ENCODE peak calls at places on chromosomes 16 and 17, in ten cellular contexts. One of them, this sample, is unnamed.

GRCh38 chr16:4682084-4682581 is 11.2 kb upstream of the NUDT16L1 start:
- DNase-seq in aorta: no peak
- DNase-seq in CD8-positive, alpha-beta memory T cell: no peak
- DNase-seq in cardiac muscle cell: no peak
- DNase-seq in right atrium auricular region: no peak
- DNase-seq in Peyer's patch: no peak
- DNase-seq in right cardiac atrium: no peak
- DNase-seq in adrenal gland: no peak
- DNase-seq in K562: no peak
- DNase-seq in heart right ventricle: no peak
- DNase-seq in this sample: no peak

GRCh38 chr16:9047689-9048301 is 43.6 kb upstream of the HAPSTR1 start:
- DNase-seq in aorta: peak; percentile 96
- DNase-seq in CD8-positive, alpha-beta memory T cell: no peak
- DNase-seq in cardiac muscle cell: peak; percentile 47
- DNase-seq in right atrium auricular region: peak; percentile 90
- DNase-seq in Peyer's patch: peak; percentile 84
- DNase-seq in right cardiac atrium: peak; percentile 91
- DNase-seq in adrenal gland: peak; percentile 92
- DNase-seq in K562: peak; percentile 85
- DNase-seq in heart right ventricle: peak; percentile 83
- DNase-seq in this sample: peak; percentile 96

GRCh38 chr16:69444873-69445517 is 20.6 kb downstream of the CYB5B start:
- DNase-seq in aorta: no peak
- DNase-seq in CD8-positive, alpha-beta memory T cell: no peak
- DNase-seq in cardiac muscle cell: no peak
- DNase-seq in right atrium auricular region: no peak
- DNase-seq in Peyer's patch: no peak
- DNase-seq in right cardiac atrium: no peak
- DNase-seq in adrenal gland: no peak
- DNase-seq in K562: no peak
- DNase-seq in heart right ventricle: no peak
- DNase-seq in this sample: no peak

GRCh38 chr17:50938821-50939541 is 72.8 kb upstream of the TOB1 start:
- DNase-seq in aorta: peak; percentile 5
- DNase-seq in CD8-positive, alpha-beta memory T cell: no peak
- DNase-seq in cardiac muscle cell: no peak
- DNase-seq in right atrium auricular region: no peak
- DNase-seq in Peyer's patch: no peak
- DNase-seq in right cardiac atrium: no peak
- DNase-seq in adrenal gland: no peak
- DNase-seq in K562: no peak
- DNase-seq in heart right ventricle: no peak
- DNase-seq in this sample: no peak

GRCh38 chr17:55424893-55425540 is 3.4 kb upstream of the MMD start:
- DNase-seq in aorta: no peak
- DNase-seq in CD8-positive, alpha-beta memory T cell: no peak
- DNase-seq in cardiac muscle cell: no peak
- DNase-seq in right atrium auricular region: no peak
- DNase-seq in Peyer's patch: no peak
- DNase-seq in right cardiac atrium: no peak
- DNase-seq in adrenal gland: no peak
- DNase-seq in K562: no peak
- DNase-seq in heart right ventricle: no peak
- DNase-seq in this sample: no peak

GRCh38 chr16:68700120-68700519 is 37.0 kb upstream of the CDH1 start:
- DNase-seq in aorta: no peak
- DNase-seq in CD8-positive, alpha-beta memory T cell: no peak
- DNase-seq in cardiac muscle cell: no peak
- DNase-seq in right atrium auricular region: no peak
- DNase-seq in Peyer's patch: no peak
- DNase-seq in right cardiac atrium: no peak
- DNase-seq in adrenal gland: no peak
- DNase-seq in K562: no peak
- DNase-seq in heart right ventricle: no peak
- DNase-seq in this sample: no peak

GRCh38 chr17:28466521-28467048 is 6.9 kb upstream of the SLC13A2 start:
- DNase-seq in aorta: no peak
- DNase-seq in CD8-positive, alpha-beta memory T cell: no peak
- DNase-seq in cardiac muscle cell: peak; percentile 40
- DNase-seq in right atrium auricular region: no peak
- DNase-seq in Peyer's patch: no peak
- DNase-seq in right cardiac atrium: no peak
- DNase-seq in adrenal gland: no peak
- DNase-seq in K562: peak; percentile 36
- DNase-seq in heart right ventricle: no peak
- DNase-seq in this sample: no peak

GRCh38 chr17:37650419-37651003 is 7.3 kb upstream of the DDX52 start:
- DNase-seq in aorta: no peak
- DNase-seq in CD8-positive, alpha-beta memory T cell: no peak
- DNase-seq in cardiac muscle cell: peak; percentile 59
- DNase-seq in right atrium auricular region: no peak
- DNase-seq in Peyer's patch: peak; percentile 75
- DNase-seq in right cardiac atrium: no peak
- DNase-seq in adrenal gland: peak; percentile 25
- DNase-seq in K562: no peak
- DNase-seq in heart right ventricle: no peak
- DNase-seq in this sample: no peak

DNA sequence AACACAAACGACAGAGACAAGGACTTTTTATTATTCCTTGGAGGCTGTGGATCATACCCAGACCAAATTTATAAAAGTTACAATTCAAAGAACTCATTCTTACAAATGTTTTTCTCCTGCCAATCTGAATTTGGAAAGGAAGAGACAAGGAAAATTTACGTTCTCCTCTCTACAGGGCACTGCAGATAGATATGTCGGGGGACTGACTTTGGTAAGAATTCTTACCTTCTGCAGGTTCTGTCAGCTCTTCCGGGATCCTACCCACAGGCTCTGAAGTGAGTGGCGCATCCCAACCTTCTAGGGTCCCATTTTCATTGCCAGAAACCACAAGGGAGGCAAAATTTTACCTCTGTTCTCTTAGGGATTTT is 2.2 kb upstream of the SLFN12L start:
- DNase-seq in aorta: no peak
- DNase-seq in CD8-positive, alpha-beta memory T cell: no peak
- DNase-seq in cardiac muscle cell: no peak
- DNase-seq in right atrium auricular region: no peak
- DNase-seq in Peyer's patch: no peak
- DNase-seq in right cardiac atrium: no peak
- DNase-seq in adrenal gland: no peak
- DNase-seq in K562: no peak
- DNase-seq in heart right ventricle: no peak
- DNase-seq in this sample: no peak
- H3K4me3 ChIP-seq in aorta: no peak overlapping the region
- H3K4me3 ChIP-seq in CD8-positive, alpha-beta memory T cell: peak overlapping the region; percentile 71
- H3K4me3 ChIP-seq in cardiac muscle cell: no peak overlapping the region
- H3K4me3 ChIP-seq in right atrium auricular region: no peak overlapping the region
- H3K4me3 ChIP-seq in Peyer's patch: no peak overlapping the region
- H3K4me3 ChIP-seq in right cardiac atrium: no peak overlapping the region
- H3K4me3 ChIP-seq in adrenal gland: no peak overlapping the region
- H3K4me3 ChIP-seq in K562: no peak overlapping the region
- H3K4me3 ChIP-seq in heart right ventricle: no peak overlapping the region
- H3K4me3 ChIP-seq in this sample: no peak overlapping the region

GRCh38 chr17:75075597-75076253 is 12.0 kb upstream of the SLC16A5 start:
- DNase-seq in aorta: no peak
- DNase-seq in CD8-positive, alpha-beta memory T cell: no peak
- DNase-seq in cardiac muscle cell: no peak
- DNase-seq in right atrium auricular region: no peak
- DNase-seq in Peyer's patch: no peak
- DNase-seq in right cardiac atrium: no peak
- DNase-seq in adrenal gland: no peak
- DNase-seq in K562: no peak
- DNase-seq in heart right ventricle: no peak
- DNase-seq in this sample: no peak

GRCh38 chr17:75077490-75078096 is 10.2 kb upstream of the SLC16A5 start:
- DNase-seq in aorta: peak; percentile 85
- DNase-seq in CD8-positive, alpha-beta memory T cell: no peak
- DNase-seq in cardiac muscle cell: no peak
- DNase-seq in right atrium auricular region: peak; percentile 78
- DNase-seq in Peyer's patch: peak; percentile 81
- DNase-seq in right cardiac atrium: peak; percentile 86
- DNase-seq in adrenal gland: peak; percentile 63
- DNase-seq in K562: no peak
- DNase-seq in heart right ventricle: peak; percentile 84
- DNase-seq in this sample: no peak

GRCh38 chr17:75078097-75079022 is 9.4 kb upstream of the SLC16A5 start:
- DNase-seq in aorta: peak; percentile 70
- DNase-seq in CD8-positive, alpha-beta memory T cell: no peak
- DNase-seq in cardiac muscle cell: no peak
- DNase-seq in right atrium auricular region: no peak
- DNase-seq in Peyer's patch: no peak
- DNase-seq in right cardiac atrium: no peak
- DNase-seq in adrenal gland: no peak
- DNase-seq in K562: no peak
- DNase-seq in heart right ventricle: no peak
- DNase-seq in this sample: no peak

GRCh38 chr17:75079023-75079373 is 8.8 kb upstream of the SLC16A5 start:
- DNase-seq in aorta: no peak
- DNase-seq in CD8-positive, alpha-beta memory T cell: no peak
- DNase-seq in cardiac muscle cell: no peak
- DNase-seq in right atrium auricular region: no peak
- DNase-seq in Peyer's patch: no peak
- DNase-seq in right cardiac atrium: no peak
- DNase-seq in adrenal gland: no peak
- DNase-seq in K562: no peak
- DNase-seq in heart right ventricle: no peak
- DNase-seq in this sample: no peak

DNA sequence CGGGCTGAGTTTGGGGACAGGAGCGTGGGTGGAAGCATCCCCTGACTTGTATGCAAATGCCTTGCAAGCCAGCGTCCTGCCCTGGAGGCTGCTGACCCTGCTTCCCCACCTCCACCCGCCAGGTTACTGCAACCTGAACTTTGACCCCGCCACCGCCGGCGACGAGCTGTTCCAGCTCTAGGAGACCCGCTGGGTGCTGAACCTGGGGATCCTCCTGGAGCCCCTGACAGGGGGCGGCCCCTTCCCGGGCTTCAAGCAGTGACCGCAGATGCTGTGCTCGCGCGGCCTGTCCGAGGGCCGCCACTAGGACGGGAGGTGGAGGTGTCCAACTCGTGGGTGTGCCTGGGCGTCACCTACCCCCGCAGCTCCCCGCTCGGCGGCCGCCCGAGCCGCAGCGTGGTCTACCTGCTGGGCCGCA is 10.7 kb upstream of the SLC16A5 start:
- DNase-seq in aorta: no peak
- DNase-seq in CD8-positive, alpha-beta memory T cell: no peak
- DNase-seq in cardiac muscle cell: no peak
- DNase-seq in right atrium auricular region: no peak
- DNase-seq in Peyer's patch: peak; percentile 83
- DNase-seq in right cardiac atrium: peak; percentile 44
- DNase-seq in adrenal gland: no peak
- DNase-seq in K562: no peak
- DNase-seq in heart right ventricle: no peak
- DNase-seq in this sample: no peak
- H3K27ac ChIP-seq in aorta: no peak overlapping the region
- H3K27ac ChIP-seq in CD8-positive, alpha-beta memory T cell: no peak overlapping the region
- H3K27ac ChIP-seq in cardiac muscle cell: no peak overlapping the region
- H3K27ac ChIP-seq in right atrium auricular region: peak overlapping the region; percentile 83
- H3K27ac ChIP-seq in Peyer's patch: peak overlapping the region; percentile 76
- H3K27ac ChIP-seq in right cardiac atrium: peak overlapping the region; percentile 93
- H3K27ac ChIP-seq in adrenal gland: no peak overlapping the region
- H3K27ac ChIP-seq in K562: no peak overlapping the region
- H3K27ac ChIP-seq in heart right ventricle: peak overlapping the region; percentile 90
- H3K27ac ChIP-seq in this sample: peak overlapping the region; percentile 72

DNA sequence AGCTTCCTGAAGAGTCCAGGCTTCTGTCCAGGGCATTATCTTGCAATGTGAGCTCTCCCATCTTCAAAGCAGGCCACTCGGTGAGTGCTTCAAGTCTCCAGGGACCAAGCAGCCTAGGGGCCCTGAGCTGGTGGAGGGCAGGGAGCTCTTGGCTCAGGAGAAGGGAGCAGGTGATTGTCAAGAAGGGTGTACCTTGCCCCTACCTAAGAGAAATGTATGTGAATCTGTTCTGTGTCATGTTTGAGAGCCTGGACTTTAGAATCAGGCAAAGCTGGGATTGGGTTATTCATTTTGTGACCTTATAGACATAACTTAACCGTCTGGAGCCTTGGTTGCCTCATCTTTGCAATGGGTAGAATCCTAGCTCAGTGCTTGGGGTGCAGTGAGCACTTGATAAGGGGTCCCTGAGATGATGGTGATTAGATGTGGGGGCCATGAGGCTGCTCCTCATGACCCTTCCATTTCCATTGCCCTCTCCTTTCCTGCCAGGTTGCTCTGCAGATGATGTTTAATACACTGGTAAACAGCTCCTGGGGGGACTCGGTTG is 15.9 kb downstream of the ZNF768 start:
- DNase-seq in aorta: no peak
- DNase-seq in CD8-positive, alpha-beta memory T cell: no peak
- DNase-seq in cardiac muscle cell: no peak
- DNase-seq in right atrium auricular region: no peak
- DNase-seq in Peyer's patch: no peak
- DNase-seq in right cardiac atrium: no peak
- DNase-seq in adrenal gland: no peak
- DNase-seq in K562: no peak
- DNase-seq in heart right ventricle: no peak
- DNase-seq in this sample: no peak
- H3K4me3 ChIP-seq in aorta: no peak overlapping the region
- H3K4me3 ChIP-seq in CD8-positive, alpha-beta memory T cell: no peak overlapping the region
- H3K4me3 ChIP-seq in cardiac muscle cell: no peak overlapping the region
- H3K4me3 ChIP-seq in right atrium auricular region: no peak overlapping the region
- H3K4me3 ChIP-seq in Peyer's patch: no peak overlapping the region
- H3K4me3 ChIP-seq in right cardiac atrium: no peak overlapping the region
- H3K4me3 ChIP-seq in adrenal gland: no peak overlapping the region
- H3K4me3 ChIP-seq in K562: no peak overlapping the region
- H3K4me3 ChIP-seq in heart right ventricle: no peak overlapping the region
- H3K4me3 ChIP-seq in this sample: no peak overlapping the region

GRCh38 chr17:8158267-8159031 is 4.3 kb downstream of the VAMP2 start:
- DNase-seq in aorta: peak; percentile 95
- DNase-seq in CD8-positive, alpha-beta memory T cell: peak; percentile 85
- DNase-seq in cardiac muscle cell: peak; percentile 90
- DNase-seq in right atrium auricular region: peak; percentile 99
- DNase-seq in Peyer's patch: peak; percentile 98
- DNase-seq in right cardiac atrium: peak; percentile 89
- DNase-seq in adrenal gland: peak; percentile 95
- DNase-seq in K562: peak; percentile 45
- DNase-seq in heart right ventricle: peak; percentile 91
- DNase-seq in this sample: peak; percentile 93

GRCh38 chr17:8160224-8160577 is 2.5 kb downstream of the VAMP2 start:
- DNase-seq in aorta: no peak
- DNase-seq in CD8-positive, alpha-beta memory T cell: no peak
- DNase-seq in cardiac muscle cell: no peak
- DNase-seq in right atrium auricular region: no peak
- DNase-seq in Peyer's patch: no peak
- DNase-seq in right cardiac atrium: no peak
- DNase-seq in adrenal gland: no peak
- DNase-seq in K562: no peak
- DNase-seq in heart right ventricle: no peak
- DNase-seq in this sample: no peak

GRCh38 chr17:8159459-8160223 is 3.1 kb downstream of the VAMP2 start:
- DNase-seq in aorta: peak; percentile 27
- DNase-seq in CD8-positive, alpha-beta memory T cell: no peak
- DNase-seq in cardiac muscle cell: no peak
- DNase-seq in right atrium auricular region: no peak
- DNase-seq in Peyer's patch: no peak
- DNase-seq in right cardiac atrium: no peak
- DNase-seq in adrenal gland: peak; percentile 36
- DNase-seq in K562: no peak
- DNase-seq in heart right ventricle: no peak
- DNase-seq in this sample: peak; percentile 78

GRCh38 chr17:8160741-8161221 is 2.0 kb downstream of the VAMP2 start:
- DNase-seq in aorta: no peak
- DNase-seq in CD8-positive, alpha-beta memory T cell: no peak
- DNase-seq in cardiac muscle cell: no peak
- DNase-seq in right atrium auricular region: no peak
- DNase-seq in Peyer's patch: no peak
- DNase-seq in right cardiac atrium: no peak
- DNase-seq in adrenal gland: no peak
- DNase-seq in K562: no peak
- DNase-seq in heart right ventricle: no peak
- DNase-seq in this sample: peak; percentile 69

DNA sequence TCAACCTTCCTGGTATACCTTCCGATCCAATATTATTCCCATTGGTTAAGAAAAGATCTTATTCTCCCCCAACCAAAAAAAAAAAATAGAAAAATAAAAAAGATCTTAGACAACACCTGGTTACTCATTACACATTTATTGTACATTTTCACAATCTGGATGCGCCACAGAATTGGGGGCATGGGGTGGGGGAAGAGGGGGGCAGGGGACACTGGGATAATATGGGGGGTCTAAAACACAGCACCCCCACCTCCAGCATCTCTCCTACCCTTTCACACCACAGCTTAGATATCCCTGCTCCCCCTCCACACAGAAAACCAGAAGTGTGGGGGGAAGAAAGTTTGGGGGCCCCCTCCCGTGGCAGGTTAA is 3.7 kb downstream of the VAMP2 start:
- DNase-seq in aorta: no peak
- DNase-seq in CD8-positive, alpha-beta memory T cell: no peak
- DNase-seq in cardiac muscle cell: no peak
- DNase-seq in right atrium auricular region: no peak
- DNase-seq in Peyer's patch: no peak
- DNase-seq in right cardiac atrium: no peak
- DNase-seq in adrenal gland: no peak
- DNase-seq in K562: no peak
- DNase-seq in heart right ventricle: no peak
- DNase-seq in this sample: no peak
- H3K27ac ChIP-seq in aorta: no peak overlapping the region
- H3K27ac ChIP-seq in CD8-positive, alpha-beta memory T cell: peak overlapping the region; percentile 11
- H3K27ac ChIP-seq in cardiac muscle cell: no peak overlapping the region
- H3K27ac ChIP-seq in right atrium auricular region: peak overlapping the region; percentile 99
- H3K27ac ChIP-seq in Peyer's patch: peak overlapping the region; percentile 91
- H3K27ac ChIP-seq in right cardiac atrium: no peak overlapping the region
- H3K27ac ChIP-seq in adrenal gland: peak overlapping the region; percentile 100
- H3K27ac ChIP-seq in K562: no peak overlapping the region
- H3K27ac ChIP-seq in heart right ventricle: peak overlapping the region; percentile 99
- H3K27ac ChIP-seq in this sample: peak overlapping the region; percentile 100

This sample was measured in coronary artery.